ENCODE peak calls at places on chromosomes 12 and 14, in seven cellular contexts. M is GM23338; Q is NCI-H774; Y is stimulated activated CD4-positive, alpha-beta T cell treated with anti-CD3 and anti-CD28 coated beads, TNF-alpha, amount 100 ng/mL, for 48 hours; L is body of pancreas; V is GM13977; G is NCI-H524. Z is an unnamed sample.

GRCh38 chr12:115194448-115194847 is 510.5 kb upstream of the TBX3 start:
- DNase-seq in M (no peak), Q (no peak), Y (no peak), L (no peak), V (no peak), G (no peak), Z (no peak)

GRCh38 chr12:124664395-124665111 is 97.1 kb upstream of the NCOR2 start:
- DNase-seq in M (no peak), Q (no peak), Y (no peak), L (no peak), V (no peak), G (no peak), Z (no peak)

GRCh38 chr12:110223777-110224378 is 57.2 kb upstream of the ATP2A2 start:
- DNase-seq in M (no peak), Q (no peak), Y (no peak), L (no peak), V (no peak), G (no peak), Z (no peak)

GRCh38 chr14:58298880-58299664 is 717 bp downstream of the ARID4A start:
- DNase-seq in M (peak), Q (no peak), Y (peak), L (peak), V (peak), G (no peak), Z (peak)

GRCh38 chr12:112126000-112126431 is 656 bp downstream of the TRAFD1 start:
- DNase-seq in M (peak), Q (no peak), Y (no peak), L (no peak), V (no peak), G (no peak), Z (no peak)

GRCh38 chr12:32650508-32650907 is 28.6 kb upstream of the DNM1L start:
- DNase-seq in M (no peak), Q (no peak), Y (no peak), L (no peak), V (no peak), G (no peak), Z (no peak)

GRCh38 chr14:35347323-35348043 is 55.3 kb downstream of the PSMA6 start:
- DNase-seq in M (peak), Q (no peak), Y (no peak), L (peak), V (no peak), G (no peak), Z (no peak)

GRCh38 chr14:24483604-24484252 is 24.3 kb downstream of the CMA1 start:
- DNase-seq in M (no peak), Q (no peak), Y (no peak), L (no peak), V (no peak), G (no peak), Z (no peak)

GRCh38 chr14:61700104-61700886 is 5.0 kb downstream of the HIF1A start:
- DNase-seq in M (no peak), Q (no peak), Y (no peak), L (no peak), V (no peak), G (no peak), Z (no peak)

GRCh38 chr14:69571879-69572633 is 2.6 kb downstream of the CCDC177 start:
- DNase-seq in M (peak), Q (peak), Y (no peak), L (peak), V (peak), G (no peak), Z (peak)

GRCh38 chr12:80320121-80320678 is 123.8 kb upstream of the PTPRQ start:
- DNase-seq in M (peak), Q (no peak), Y (no peak), L (no peak), V (no peak), G (no peak), Z (no peak)

GRCh38 chr14:23095196-23096108 is at the start of gene C14orf119:
- DNase-seq in M (peak), Q (no peak), Y (peak), L (peak), V (peak), G (no peak), Z (peak)

GRCh38 chr12:8829621-8830020 is 7.2 kb downstream of the A2ML1 start:
- DNase-seq in M (no peak), Q (no peak), Y (no peak), L (no peak), V (no peak), G (no peak), Z (no peak)

GRCh38 chr14:54894995-54895394 is 7.6 kb downstream of the GCH1 start:
- DNase-seq in M (no peak), Q (no peak), Y (no peak), L (no peak), V (no peak), G (no peak), Z (no peak)

GRCh38 chr12:66014818-66015217 is 115.7 kb downstream of the LLPH start:
- DNase-seq in M (no peak), Q (no peak), Y (no peak), L (no peak), V (no peak), G (no peak), Z (no peak)

GRCh38 chr14:96268426-96269358 is 12.7 kb downstream of the BDKRB1 start:
- DNase-seq in M (no peak), Q (no peak), Y (no peak), L (peak), V (no peak), G (no peak), Z (no peak)

GRCh38 chr12:59620326-59620725 is 24.5 kb downstream of the SLC16A7 start:
- DNase-seq in M (no peak), Q (no peak), Y (no peak), L (no peak), V (no peak), G (no peak), Z (no peak)

GRCh38 chr12:26122681-26123481 is 2.0 kb downstream of the BHLHE41 start:
- DNase-seq in M (peak), Q (peak), Y (no peak), L (peak), V (peak), G (peak), Z (no peak)

GRCh38 chr14:46861753-46862152 is 210.2 kb upstream of the RPL10L start:
- DNase-seq in M (no peak), Q (no peak), Y (no peak), L (no peak), V (no peak), G (no peak), Z (no peak)

GRCh38 chr12:124738636-124739467 is 124.8 kb downstream of the SCARB1 start:
- DNase-seq in M (no peak), Q (no peak), Y (no peak), L (no peak), V (no peak), G (no peak), Z (no peak)